ENCODE peak calls at places on chromosomes 12 and 14, in four cellular contexts. One of them, this sample, is unnamed.

GRCh38 chr14:91352696-91353692 is 64.6 kb downstream of the CCDC88C start:
- DNase-seq in central memory CD4-positive, alpha-beta T cell: no peak
- DNase-seq in fibroblast of mammary gland: no peak
- DNase-seq in AG08396: no peak
- DNase-seq in this sample: peak; percentile 53

GRCh38 chr12:50110127-50110761 is 1.8 kb upstream of the COX14 start:
- DNase-seq in central memory CD4-positive, alpha-beta T cell: no peak
- DNase-seq in AG08396: no peak
- DNase-seq in fibroblast of mammary gland: no peak
- DNase-seq in this sample: no peak

GRCh38 chr12:87768884-87769283 is 260.3 kb downstream of the C12orf50 start:
- DNase-seq in central memory CD4-positive, alpha-beta T cell: no peak
- DNase-seq in AG08396: no peak
- DNase-seq in fibroblast of mammary gland: no peak
- DNase-seq in this sample: no peak

GRCh38 chr14:89701079-89702043 is 253.2 kb downstream of the EFCAB11 start:
- DNase-seq in AG08396: peak; percentile 97
- DNase-seq in fibroblast of mammary gland: peak; percentile 71
- DNase-seq in central memory CD4-positive, alpha-beta T cell: peak; percentile 78
- DNase-seq in this sample: peak; percentile 93

GRCh38 chr12:58414398-58414871 is 473.1 kb downstream of the ATP23 start:
- DNase-seq in AG08396: peak; percentile 9
- DNase-seq in central memory CD4-positive, alpha-beta T cell: no peak
- DNase-seq in fibroblast of mammary gland: peak; percentile 90
- DNase-seq in this sample: no peak

GRCh38 chr14:90850487-90850886 is 34.3 kb upstream of the TTC7B start:
- DNase-seq in central memory CD4-positive, alpha-beta T cell: no peak
- DNase-seq in fibroblast of mammary gland: no peak
- DNase-seq in AG08396: no peak
- DNase-seq in this sample: no peak

GRCh38 chr12:89971880-89972279 is 263.2 kb upstream of the ATP2B1 start:
- DNase-seq in fibroblast of mammary gland: no peak
- DNase-seq in AG08396: no peak
- DNase-seq in central memory CD4-positive, alpha-beta T cell: no peak
- DNase-seq in this sample: no peak

GRCh38 chr12:79402626-79403025 is 288.1 kb downstream of the PAWR start:
- DNase-seq in central memory CD4-positive, alpha-beta T cell: no peak
- DNase-seq in AG08396: peak; percentile 11
- DNase-seq in fibroblast of mammary gland: peak; percentile 46
- DNase-seq in this sample: no peak